ENCODE peak calls at places on chromosomes 4 and X, in six cellular contexts. N, Y, Q, M, L and T are unnamed samples.

GRCh38 chr4:6609415-6610079 is 30.9 kb upstream of the MRFAP1 start:
- DNase-seq in Y (no peak), Q (no peak), M (no peak), N (no peak), L (no peak), T (no peak)

GRCh38 chrX:153722704-153723350 is 1.4 kb downstream of the BCAP31 start:
- DNase-seq in N (no peak), Q (no peak), Y (no peak), M (peak; percentile 59), L (no peak), T (no peak)

GRCh38 chr4:128566688-128567087 is 242.8 kb upstream of the JADE1 start:
- DNase-seq in N (no peak), Q (no peak), M (peak; percentile 57), L (no peak), Y (no peak), T (no peak)

GRCh38 chr4:99945718-99946345 is 586 bp downstream of the DNAJB14 start:
- DNase-seq in N (peak; percentile 47), M (peak; percentile 67), L (no peak), Q (no peak), Y (no peak), T (no peak)

GRCh38 chr4:123477804-123478209 is 81.2 kb downstream of the SPRY1 start:
- DNase-seq in Q (no peak), Y (no peak), L (peak; percentile 55), M (peak; percentile 41), N (no peak), T (no peak)

GRCh38 chrX:45894864-45895645 is 650.2 kb downstream of the ZNF674 start:
- DNase-seq in Q (no peak), L (no peak), M (no peak), N (no peak), Y (no peak), T (no peak)

GRCh38 chrX:120485562-120486520 is 16.7 kb upstream of the LAMP2 start:
- DNase-seq in Y (peak; percentile 85), N (peak; percentile 55), Q (peak; percentile 76), L (peak; percentile 53), M (peak; percentile 82), T (peak; percentile 38)

GRCh38 chr4:43132010-43132582 is 239.6 kb downstream of the GRXCR1 start:
- DNase-seq in N (peak; percentile 62), Q (no peak), Y (peak; percentile 56), L (no peak), M (peak; percentile 80), T (no peak)

GRCh38 chrX:119654112-119654531 is 38.8 kb downstream of the SEPTIN6 start:
- DNase-seq in N (no peak), L (peak; percentile 44), M (peak; percentile 43), Q (peak; percentile 64), Y (no peak), T (no peak)

GRCh38 chr4:153261431-153261830 is 57.2 kb downstream of the TRIM2 start:
- DNase-seq in Q (no peak), Y (no peak), L (no peak), M (peak; percentile 43), N (no peak), T (no peak)

GRCh38 chrX:16638533-16638932 is 11.4 kb upstream of the S100G start:
- DNase-seq in Y (no peak), N (no peak), L (no peak), Q (no peak), M (no peak), T (no peak)

GRCh38 chr4:40264497-40264896 is 67.7 kb downstream of the RHOH start:
- DNase-seq in M (peak; percentile 73), Y (no peak), L (no peak), Q (no peak), N (no peak), T (no peak)

GRCh38 chr4:155600246-155600645 is 66.4 kb upstream of the GUCY1A1 start:
- DNase-seq in Y (no peak), N (no peak), Q (no peak), L (no peak), M (no peak), T (no peak)

GRCh38 chr4:94486372-94486801 is 34.6 kb downstream of the PDLIM5 start:
- DNase-seq in Y (no peak), N (no peak), Q (no peak), L (no peak), M (no peak), T (no peak)

GRCh38 chrX:67524950-67525691 is 18.7 kb upstream of the AR start:
- DNase-seq in M (no peak), Y (peak; percentile 68), L (no peak), Q (no peak), N (no peak), T (no peak)

GRCh38 chr4:124253080-124253479 is 459.5 kb downstream of the ANKRD50 start:
- DNase-seq in Y (no peak), M (no peak), Q (no peak), L (no peak), N (no peak), T (no peak)

GRCh38 chr4:138236035-138236434 is 6.1 kb downstream of the SLC7A11 start:
- DNase-seq in N (no peak), M (peak; percentile 50), L (no peak), Y (no peak), Q (no peak), T (no peak)

GRCh38 chrX:39755152-39756032 is 342.4 kb downstream of the BCOR start:
- DNase-seq in L (no peak), N (peak; percentile 80), Y (no peak), Q (peak; percentile 93), M (peak; percentile 93), T (no peak)

GRCh38 chr4:80237992-80238391 is 28.5 kb upstream of the FGF5 start:
- DNase-seq in Y (no peak), M (peak; percentile 96), Q (no peak), L (no peak), N (peak; percentile 22), T (no peak)

GRCh38 chr4:183291070-183291469 is 29.0 kb downstream of the CLDN22 start:
- DNase-seq in L (no peak), Q (no peak), N (no peak), M (no peak), Y (no peak), T (no peak)

GRCh38 chr4:150874386-150875226 is 140.5 kb downstream of the LRBA start:
- DNase-seq in N (no peak), Q (no peak), L (no peak), M (no peak), Y (peak; percentile 79), T (no peak)

GRCh38 chr4:147578611-147579010 is 38.6 kb upstream of the TMEM184C start:
- DNase-seq in N (no peak), Y (no peak), L (no peak), Q (no peak), M (no peak), T (no peak)

GRCh38 chr4:1777822-1778641 is 15.1 kb upstream of the FGFR3 start:
- DNase-seq in N (peak; percentile 79), Q (no peak), L (no peak), Y (no peak), M (peak; percentile 35), T (no peak)

GRCh38 chrX:94401426-94401825 is 727.4 kb downstream of the FAM133A start:
- DNase-seq in M (no peak), L (no peak), Y (no peak), Q (no peak), N (no peak), T (no peak)

GRCh38 chrX:22300130-22300529 is 27.4 kb downstream of the CBLL2 start:
- DNase-seq in Y (no peak), L (no peak), N (peak; percentile 32), Q (no peak), M (peak; percentile 77), T (no peak)

GRCh38 chrX:133857648-133858269 is 127.6 kb downstream of the GPC3 start:
- DNase-seq in N (no peak), L (no peak), Q (no peak), Y (no peak), M (no peak), T (no peak)

GRCh38 chrX:150594584-150594983 is 26.2 kb downstream of the MTM1 start:
- DNase-seq in L (no peak), N (no peak), Q (no peak), Y (no peak), M (no peak), T (no peak)

GRCh38 chr4:127210877-127211276 is 421.9 kb upstream of the INTU start:
- DNase-seq in Q (no peak), Y (no peak), M (no peak), N (no peak), L (no peak), T (no peak)

GRCh38 chrX:41384041-41384705 is 50.2 kb downstream of the DDX3X start:
- DNase-seq in N (peak; percentile 51), M (peak; percentile 75), Q (peak; percentile 82), L (no peak), Y (peak; percentile 78), T (no peak)

GRCh38 chrX:132119821-132120220 is 8.0 kb downstream of the FRMD7 start:
- DNase-seq in M (no peak), L (no peak), Q (no peak), N (no peak), Y (no peak), T (no peak)

GRCh38 chr4:41935652-41936021 is 408 bp downstream of the TMEM33 start:
- DNase-seq in Q (no peak), M (peak; percentile 70), L (no peak), N (peak; percentile 16), Y (no peak), T (no peak)

GRCh38 chrX:39827959-39828358 is 269.8 kb downstream of the BCOR start:
- DNase-seq in N (no peak), Y (no peak), Q (no peak), M (no peak), L (no peak), T (peak; percentile 57)

GRCh38 chrX:25020391-25021131 is 4.8 kb upstream of the ARX start:
- DNase-seq in Y (no peak), L (peak; percentile 14), M (no peak), N (peak; percentile 61), Q (no peak), T (no peak)

GRCh38 chr4:74267998-74268606 is 40.2 kb upstream of the EPGN start:
- DNase-seq in Q (no peak), Y (no peak), L (no peak), M (peak; percentile 87), N (peak; percentile 11), T (no peak)